ENCODE peak calls at places on chromosome X, in six cellular contexts. W, Q, K, V, X and C are unnamed samples.

GRCh38 chrX:69189972-69190371 is 24.7 kb upstream of the PJA1 start:
- DNase-seq in W (no peak), Q (no peak), K (no peak), V (no peak), X (no peak), C (no peak)

GRCh38 chrX:112840382-112841113 is at the start of gene AMOT:
- DNase-seq in W (peak; percentile 68), Q (peak; percentile 3), K (peak; percentile 57), V (peak; percentile 84), X (peak; percentile 26), C (peak; percentile 71)

GRCh38 chrX:104285201-104285600 is 30.5 kb upstream of the ESX1 start:
- DNase-seq in W (no peak), Q (no peak), K (peak; percentile 56), V (no peak), X (no peak), C (no peak)

GRCh38 chrX:121308276-121308805 is 260.9 kb downstream of the GLUD2 start:
- DNase-seq in W (no peak), Q (peak; percentile 6), K (peak; percentile 86), V (peak; percentile 4), X (no peak), C (no peak)

GRCh38 chrX:40179333-40179732 is 81.6 kb upstream of the BCOR start:
- DNase-seq in W (no peak), Q (no peak), K (no peak), V (no peak), X (no peak), C (no peak)

GRCh38 chrX:33188286-33188685 is 23.1 kb downstream of the DMD start:
- DNase-seq in W (no peak), Q (no peak), K (no peak), V (no peak), X (no peak), C (no peak)

GRCh38 chrX:55450259-55450658 is 1.7 kb upstream of the MAGEH1 start:
- DNase-seq in W (peak; percentile 10), Q (no peak), K (no peak), V (no peak), X (no peak), C (no peak)

GRCh38 chrX:154308108-154308946 is 12.7 kb downstream of the TKTL1 start:
- DNase-seq in W (peak; percentile 26), Q (peak; percentile 56), K (no peak), V (peak; percentile 37), X (peak; percentile 61), C (peak; percentile 70)

GRCh38 chrX:119063428-119063827 is 9.4 kb upstream of the CT47C1 start:
- DNase-seq in W (no peak), Q (no peak), K (no peak), V (no peak), X (no peak), C (no peak)

GRCh38 chrX:130024127-130024526 is 41.7 kb downstream of the BCORL1 start:
- DNase-seq in W (no peak), Q (peak; percentile 33), K (no peak), V (no peak), X (peak; percentile 30), C (peak; percentile 75)

GRCh38 chrX:52341493-52341892 is 27.3 kb upstream of the XAGE2 start:
- DNase-seq in W (no peak), Q (no peak), K (no peak), V (no peak), X (no peak), C (no peak)

GRCh38 chrX:10902001-10902400 is 209.1 kb upstream of the HCCS start:
- DNase-seq in W (no peak), Q (no peak), K (peak; percentile 61), V (no peak), X (no peak), C (no peak)

GRCh38 chrX:40003071-40003981 is 94.4 kb downstream of the BCOR start:
- DNase-seq in W (no peak), Q (no peak), K (no peak), V (no peak), X (no peak), C (no peak)

GRCh38 chrX:51336584-51336983 is 4.0 kb downstream of the NUDT10 start:
- DNase-seq in W (no peak), Q (no peak), K (peak; percentile 27), V (peak; percentile 33), X (no peak), C (no peak)

GRCh38 chrX:68438575-68438974 is 5.3 kb upstream of the OPHN1 start:
- DNase-seq in W (no peak), Q (no peak), K (no peak), V (no peak), X (no peak), C (no peak)

GRCh38 chrX:129622757-129623301 is 31.9 kb downstream of the APLN start:
- DNase-seq in W (no peak), Q (no peak), K (peak; percentile 80), V (no peak), X (no peak), C (no peak)

GRCh38 chrX:69104756-69105434 is 60.4 kb downstream of the PJA1 start:
- DNase-seq in W (no peak), Q (no peak), K (no peak), V (no peak), X (no peak), C (no peak)

GRCh38 chrX:143296521-143296920 is 220.8 kb downstream of the SPANXN3 start:
- DNase-seq in W (no peak), Q (no peak), K (no peak), V (peak; percentile 3), X (no peak), C (no peak)

GRCh38 chrX:71184803-71185495 is 38.1 kb upstream of the GJB1 start:
- DNase-seq in W (peak; percentile 25), Q (no peak), K (no peak), V (peak; percentile 13), X (no peak), C (no peak)

GRCh38 chrX:147811803-147812202 is 99.9 kb upstream of the FMR1 start:
- DNase-seq in W (no peak), Q (no peak), K (no peak), V (no peak), X (no peak), C (no peak)

GRCh38 chrX:106621836-106622235 is 10.1 kb downstream of the RADX start:
- DNase-seq in W (no peak), Q (no peak), K (no peak), V (no peak), X (no peak), C (no peak)

GRCh38 chrX:1400731-1401471 is 9.0 kb upstream of the SLC25A6 start:
- DNase-seq in W (no peak), Q (no peak), K (no peak), V (no peak), X (no peak), C (no peak)

GRCh38 chrX:17520206-17520605 is 145.2 kb downstream of the NHS start:
- DNase-seq in W (no peak), Q (no peak), K (no peak), V (no peak), X (no peak), C (no peak)

GRCh38 chrX:68462653-68463052 is 29.4 kb upstream of the OPHN1 start:
- DNase-seq in W (no peak), Q (no peak), K (peak; percentile 11), V (peak; percentile 7), X (no peak), C (no peak)

GRCh38 chrX:100895365-100896075 is 21.4 kb upstream of the NOX1 start:
- DNase-seq in W (peak; percentile 2), Q (no peak), K (peak; percentile 10), V (peak; percentile 36), X (no peak), C (peak; percentile 33)

GRCh38 chrX:153491351-153492152 is 3.2 kb upstream of the BGN start:
- DNase-seq in W (no peak), Q (no peak), K (no peak), V (no peak), X (no peak), C (no peak)

GRCh38 chrX:139869796-139870195 is 63.1 kb downstream of the ATP11C start:
- DNase-seq in W (no peak), Q (no peak), K (no peak), V (no peak), X (no peak), C (no peak)

GRCh38 chrX:121876316-121876715 is 828.9 kb downstream of the GLUD2 start:
- DNase-seq in W (no peak), Q (no peak), K (peak; percentile 67), V (no peak), X (no peak), C (no peak)

GRCh38 chrX:115067812-115068211 is 50.4 kb upstream of the IL13RA2 start:
- DNase-seq in W (no peak), Q (no peak), K (no peak), V (no peak), X (no peak), C (no peak)

GRCh38 chrX:38805294-38806053 is 4.2 kb downstream of the MID1IP1 start:
- DNase-seq in W (no peak), Q (peak; percentile 45), K (peak; percentile 58), V (peak; percentile 90), X (no peak), C (peak; percentile 74)